ENCODE peak calls at places on chromosome 2, in four cellular contexts. K, X, R and U are unnamed samples.

GRCh38 chr2:7878786-7879515 is 802.9 kb upstream of the ID2 start:
- DNase-seq in K (no peak), X (no peak), R (no peak), U (no peak)

GRCh38 chr2:151329998-151330397 is 27.4 kb upstream of the TNFAIP6 start:
- DNase-seq in X (no peak), R (no peak), K (no peak), U (no peak)

GRCh38 chr2:30230855-30231725 is at the start of gene LBH:
- DNase-seq in R (peak; percentile 31), K (peak; percentile 86), X (peak; percentile 76), U (peak; percentile 81)

GRCh38 chr2:190864375-190864774 is 16.2 kb upstream of the GLS start:
- DNase-seq in K (no peak), R (no peak), X (no peak), U (no peak)

GRCh38 chr2:230942371-230942770 is 17.3 kb upstream of the GPR55 start:
- DNase-seq in R (no peak), K (no peak), X (no peak), U (no peak)

GRCh38 chr2:119204525-119204924 is 19.1 kb upstream of the STEAP3 start:
- DNase-seq in K (no peak), R (no peak), X (no peak), U (peak; percentile 58)

GRCh38 chr2:237540823-237541222 is 25.6 kb upstream of the PRLH start:
- DNase-seq in X (no peak), K (no peak), R (peak; percentile 63), U (peak; percentile 46)

GRCh38 chr2:42493468-42493884 is 306 bp downstream of the KCNG3 start:
- DNase-seq in X (no peak), K (no peak), R (no peak), U (no peak)